ENCODE peak calls at places on chromosomes 6 and 20, in four cellular contexts. One of them, this sample, is unnamed.

GRCh38 chr6:62528894-62529526 is 243.0 kb upstream of the KHDRBS2 start:
- DNase-seq in T-helper 9 cell: no peak
- DNase-seq in psoas muscle: no peak
- DNase-seq in fibroblast of villous mesenchyme: no peak
- DNase-seq in this sample: no peak

GRCh38 chr6:152293404-152293803 is 343.8 kb downstream of the SYNE1 start:
- DNase-seq in T-helper 9 cell: no peak
- DNase-seq in psoas muscle: peak
- DNase-seq in fibroblast of villous mesenchyme: no peak
- DNase-seq in this sample: no peak

GRCh38 chr6:45480697-45481415 is 103.1 kb upstream of the SUPT3H start:
- DNase-seq in psoas muscle: no peak
- DNase-seq in fibroblast of villous mesenchyme: no peak
- DNase-seq in T-helper 9 cell: no peak
- DNase-seq in this sample: no peak

GRCh38 chr6:90109141-90109540 is 187.5 kb downstream of the BACH2 start:
- DNase-seq in T-helper 9 cell: no peak
- DNase-seq in fibroblast of villous mesenchyme: no peak
- DNase-seq in psoas muscle: no peak
- DNase-seq in this sample: no peak

GRCh38 chr6:36244641-36245280 is 25.1 kb upstream of the PNPLA1 start:
- DNase-seq in fibroblast of villous mesenchyme: no peak
- DNase-seq in T-helper 9 cell: no peak
- DNase-seq in psoas muscle: no peak
- DNase-seq in this sample: no peak

GRCh38 chr6:90478278-90478677 is 108.6 kb downstream of the MAP3K7 start:
- DNase-seq in fibroblast of villous mesenchyme: no peak
- DNase-seq in T-helper 9 cell: no peak
- DNase-seq in psoas muscle: no peak
- DNase-seq in this sample: no peak

GRCh38 chr6:40349566-40350192 is 237.5 kb downstream of the LRFN2 start:
- DNase-seq in T-helper 9 cell: no peak
- DNase-seq in fibroblast of villous mesenchyme: no peak
- DNase-seq in psoas muscle: no peak
- DNase-seq in this sample: no peak

GRCh38 chr6:139030539-139030938 is 2.0 kb downstream of the ABRACL start:
- DNase-seq in fibroblast of villous mesenchyme: no peak
- DNase-seq in T-helper 9 cell: no peak
- DNase-seq in psoas muscle: no peak
- DNase-seq in this sample: peak

GRCh38 chr6:163333038-163333437 is 81.5 kb upstream of the QKI start:
- DNase-seq in T-helper 9 cell: no peak
- DNase-seq in fibroblast of villous mesenchyme: peak
- DNase-seq in psoas muscle: no peak
- DNase-seq in this sample: no peak

GRCh38 chr6:32578962-32579361 is 10.7 kb downstream of the HLA-DRB1 start:
- DNase-seq in T-helper 9 cell: no peak
- DNase-seq in fibroblast of villous mesenchyme: no peak
- DNase-seq in psoas muscle: no peak
- DNase-seq in this sample: no peak

GRCh38 chr6:39416728-39417127 is 94.2 kb upstream of the KCNK16 start:
- DNase-seq in fibroblast of villous mesenchyme: peak
- DNase-seq in T-helper 9 cell: no peak
- DNase-seq in psoas muscle: no peak
- DNase-seq in this sample: no peak

GRCh38 chr6:7138921-7139358 is 31.2 kb downstream of the RREB1 start:
- DNase-seq in T-helper 9 cell: no peak
- DNase-seq in psoas muscle: no peak
- DNase-seq in fibroblast of villous mesenchyme: no peak
- DNase-seq in this sample: no peak

GRCh38 chr6:3261518-3261820 is 2.7 kb downstream of the PSMG4 start:
- DNase-seq in T-helper 9 cell: no peak
- DNase-seq in psoas muscle: no peak
- DNase-seq in fibroblast of villous mesenchyme: no peak
- DNase-seq in this sample: no peak

GRCh38 chr20:6533828-6534388 is 233.6 kb upstream of the BMP2 start:
- DNase-seq in T-helper 9 cell: no peak
- DNase-seq in psoas muscle: no peak
- DNase-seq in fibroblast of villous mesenchyme: peak
- DNase-seq in this sample: no peak

GRCh38 chr20:58713801-58714339 is 21.3 kb downstream of the NPEPL1 start:
- DNase-seq in psoas muscle: no peak
- DNase-seq in T-helper 9 cell: no peak
- DNase-seq in fibroblast of villous mesenchyme: no peak
- DNase-seq in this sample: no peak

GRCh38 chr6:45920819-45921511 is 94.7 kb downstream of the CLIC5 start:
- DNase-seq in fibroblast of villous mesenchyme: no peak
- DNase-seq in psoas muscle: no peak
- DNase-seq in T-helper 9 cell: no peak
- DNase-seq in this sample: peak

GRCh38 chr6:95203153-95203754 is 374.1 kb upstream of the MANEA start:
- DNase-seq in psoas muscle: no peak
- DNase-seq in fibroblast of villous mesenchyme: peak
- DNase-seq in T-helper 9 cell: no peak
- DNase-seq in this sample: peak

GRCh38 chr6:139768196-139768595 is 393.7 kb upstream of the CITED2 start:
- DNase-seq in psoas muscle: no peak
- DNase-seq in T-helper 9 cell: no peak
- DNase-seq in fibroblast of villous mesenchyme: no peak
- DNase-seq in this sample: no peak

GRCh38 chr6:127475823-127476176 is 16.6 kb upstream of the KIAA0408 start:
- DNase-seq in psoas muscle: peak
- DNase-seq in T-helper 9 cell: no peak
- DNase-seq in fibroblast of villous mesenchyme: no peak
- DNase-seq in this sample: no peak